ENCODE peak calls at places on chromosomes 11 and 22, in nine cellular contexts. One of them, this sample, is unnamed.

GRCh38 chr11:93085097-93085496 is 112.7 kb downstream of the SLC36A4 start:
- DNase-seq in A549: no peak
- DNase-seq in GM13976: no peak
- DNase-seq in B cell: no peak
- DNase-seq in AG04450: no peak
- DNase-seq in GM12865: no peak
- DNase-seq in endothelial cell: no peak
- DNase-seq in MM.1S: no peak
- DNase-seq in H1: no peak
- DNase-seq in this sample: no peak

GRCh38 chr11:17822021-17822781 is 87.6 kb downstream of the KCNC1 start:
- DNase-seq in GM12865: no peak
- DNase-seq in MM.1S: no peak
- DNase-seq in B cell: no peak
- DNase-seq in AG04450: peak
- DNase-seq in A549: no peak
- DNase-seq in GM13976: no peak
- DNase-seq in H1: no peak
- DNase-seq in endothelial cell: no peak
- DNase-seq in this sample: no peak

GRCh38 chr22:38317995-38318715 is 922 bp upstream of the CSNK1E start:
- DNase-seq in A549: peak
- DNase-seq in B cell: no peak
- DNase-seq in MM.1S: peak
- DNase-seq in AG04450: peak
- DNase-seq in H1: no peak
- DNase-seq in endothelial cell: peak
- DNase-seq in GM12865: no peak
- DNase-seq in GM13976: no peak
- DNase-seq in this sample: no peak

GRCh38 chr11:2665747-2666710 is 33.8 kb downstream of the KCNQ1OT1 start:
- DNase-seq in AG04450: no peak
- DNase-seq in H1: no peak
- DNase-seq in B cell: no peak
- DNase-seq in MM.1S: no peak
- DNase-seq in GM12865: no peak
- DNase-seq in endothelial cell: no peak
- DNase-seq in A549: no peak
- DNase-seq in GM13976: peak
- DNase-seq in this sample: peak

GRCh38 chr11:24324211-24324610 is 172.6 kb upstream of the LUZP2 start:
- DNase-seq in H1: no peak
- DNase-seq in A549: no peak
- DNase-seq in GM13976: no peak
- DNase-seq in B cell: no peak
- DNase-seq in MM.1S: no peak
- DNase-seq in AG04450: no peak
- DNase-seq in GM12865: no peak
- DNase-seq in endothelial cell: no peak
- DNase-seq in this sample: no peak

GRCh38 chr11:31643831-31644230 is 134.3 kb downstream of the ELP4 start:
- DNase-seq in MM.1S: no peak
- DNase-seq in A549: peak
- DNase-seq in endothelial cell: no peak
- DNase-seq in AG04450: no peak
- DNase-seq in H1: no peak
- DNase-seq in GM12865: no peak
- DNase-seq in GM13976: no peak
- DNase-seq in B cell: no peak
- DNase-seq in this sample: no peak

GRCh38 chr22:35352214-35353111 is 28.4 kb upstream of the HMOX1 start:
- DNase-seq in MM.1S: peak
- DNase-seq in endothelial cell: peak
- DNase-seq in B cell: peak
- DNase-seq in AG04450: no peak
- DNase-seq in GM12865: peak
- DNase-seq in A549: peak
- DNase-seq in GM13976: peak
- DNase-seq in H1: peak
- DNase-seq in this sample: no peak

GRCh38 chr11:130260080-130260627 is 54.6 kb downstream of the ZBTB44 start:
- DNase-seq in A549: no peak
- DNase-seq in GM12865: no peak
- DNase-seq in AG04450: no peak
- DNase-seq in B cell: no peak
- DNase-seq in endothelial cell: no peak
- DNase-seq in H1: no peak
- DNase-seq in GM13976: no peak
- DNase-seq in MM.1S: no peak
- DNase-seq in this sample: no peak

GRCh38 chr11:23252426-23252825 is 392.2 kb upstream of the CCDC179 start:
- DNase-seq in A549: no peak
- DNase-seq in endothelial cell: no peak
- DNase-seq in GM12865: no peak
- DNase-seq in B cell: no peak
- DNase-seq in H1: no peak
- DNase-seq in GM13976: no peak
- DNase-seq in MM.1S: no peak
- DNase-seq in AG04450: no peak
- DNase-seq in this sample: no peak

GRCh38 chr11:2777396-2777795 is 77.6 kb upstream of the KCNQ1OT1 start:
- DNase-seq in B cell: peak
- DNase-seq in GM12865: no peak
- DNase-seq in GM13976: no peak
- DNase-seq in endothelial cell: peak
- DNase-seq in AG04450: no peak
- DNase-seq in MM.1S: no peak
- DNase-seq in A549: no peak
- DNase-seq in H1: no peak
- DNase-seq in this sample: no peak

GRCh38 chr11:116162086-116162485 is 610.7 kb downstream of the BUD13 start:
- DNase-seq in H1: peak
- DNase-seq in AG04450: no peak
- DNase-seq in GM13976: no peak
- DNase-seq in A549: no peak
- DNase-seq in B cell: no peak
- DNase-seq in MM.1S: no peak
- DNase-seq in endothelial cell: peak
- DNase-seq in GM12865: no peak
- DNase-seq in this sample: no peak

GRCh38 chr11:116842909-116843308 is 5.5 kb upstream of the APOA1 start:
- DNase-seq in B cell: no peak
- DNase-seq in AG04450: no peak
- DNase-seq in endothelial cell: no peak
- DNase-seq in MM.1S: no peak
- DNase-seq in GM12865: no peak
- DNase-seq in A549: peak
- DNase-seq in GM13976: no peak
- DNase-seq in H1: no peak
- DNase-seq in this sample: no peak

GRCh38 chr22:19766506-19767426 is 6.2 kb downstream of the TBX1 start:
- DNase-seq in AG04450: no peak
- DNase-seq in A549: no peak
- DNase-seq in endothelial cell: peak
- DNase-seq in MM.1S: peak
- DNase-seq in GM12865: peak
- DNase-seq in H1: peak
- DNase-seq in GM13976: no peak
- DNase-seq in B cell: no peak
- DNase-seq in this sample: no peak

GRCh38 chr11:71222318-71223080 is 29.9 kb downstream of the SHANK2 start:
- DNase-seq in GM12865: no peak
- DNase-seq in H1: no peak
- DNase-seq in A549: no peak
- DNase-seq in MM.1S: no peak
- DNase-seq in B cell: no peak
- DNase-seq in GM13976: no peak
- DNase-seq in AG04450: no peak
- DNase-seq in endothelial cell: no peak
- DNase-seq in this sample: no peak

GRCh38 chr22:27278986-27279385 is 522.6 kb downstream of the MN1 start:
- DNase-seq in endothelial cell: no peak
- DNase-seq in A549: no peak
- DNase-seq in B cell: no peak
- DNase-seq in MM.1S: no peak
- DNase-seq in AG04450: no peak
- DNase-seq in GM13976: no peak
- DNase-seq in H1: no peak
- DNase-seq in GM12865: no peak
- DNase-seq in this sample: no peak

GRCh38 chr22:41524809-41525449 is 19.3 kb downstream of the POLR3H start:
- DNase-seq in H1: no peak
- DNase-seq in MM.1S: no peak
- DNase-seq in endothelial cell: no peak
- DNase-seq in AG04450: no peak
- DNase-seq in GM13976: peak
- DNase-seq in B cell: no peak
- DNase-seq in A549: no peak
- DNase-seq in GM12865: peak
- DNase-seq in this sample: no peak

GRCh38 chr11:110086892-110087309 is 6.3 kb upstream of the ZC3H12C start:
- DNase-seq in B cell: no peak
- DNase-seq in GM13976: no peak
- DNase-seq in endothelial cell: no peak
- DNase-seq in AG04450: peak
- DNase-seq in A549: peak
- DNase-seq in MM.1S: no peak
- DNase-seq in H1: no peak
- DNase-seq in GM12865: no peak
- DNase-seq in this sample: no peak

GRCh38 chr11:65225284-65226102 is 36.3 kb upstream of the POLA2 start:
- DNase-seq in endothelial cell: peak
- DNase-seq in A549: peak
- DNase-seq in GM12865: peak
- DNase-seq in GM13976: peak
- DNase-seq in H1: peak
- DNase-seq in B cell: peak
- DNase-seq in AG04450: peak
- DNase-seq in MM.1S: peak
- DNase-seq in this sample: no peak

GRCh38 chr11:122556605-122557004 is 98.9 kb upstream of the UBASH3B start:
- DNase-seq in MM.1S: peak
- DNase-seq in B cell: no peak
- DNase-seq in A549: no peak
- DNase-seq in AG04450: no peak
- DNase-seq in H1: peak
- DNase-seq in GM13976: no peak
- DNase-seq in GM12865: no peak
- DNase-seq in endothelial cell: peak
- DNase-seq in this sample: peak

GRCh38 chr11:810040-810567 is 337 bp downstream of the RPLP2 start:
- DNase-seq in H1: no peak
- DNase-seq in MM.1S: no peak
- DNase-seq in GM12865: peak
- DNase-seq in AG04450: no peak
- DNase-seq in endothelial cell: no peak
- DNase-seq in B cell: no peak
- DNase-seq in GM13976: no peak
- DNase-seq in A549: no peak
- DNase-seq in this sample: no peak
- TF ChIP-seq CTCF in H1: no peak
- TF ChIP-seq CTCF in MM.1S: no peak
- TF ChIP-seq CTCF in GM12865: no peak
- TF ChIP-seq CTCF in AG04450: no peak
- TF ChIP-seq CTCF in endothelial cell: no peak
- TF ChIP-seq CTCF in B cell: peak
- TF ChIP-seq CTCF in GM13976: no peak
- TF ChIP-seq CTCF in A549: no peak
- TF ChIP-seq CTCF in this sample: peak

GRCh38 chr22:22743128-22743760 is 98.8 kb downstream of the GGTLC2 start:
- DNase-seq in B cell: no peak
- DNase-seq in AG04450: no peak
- DNase-seq in MM.1S: no peak
- DNase-seq in endothelial cell: no peak
- DNase-seq in H1: no peak
- DNase-seq in GM13976: no peak
- DNase-seq in GM12865: no peak
- DNase-seq in A549: no peak
- DNase-seq in this sample: no peak

GRCh38 chr22:22745225-22746060 is 101.0 kb downstream of the GGTLC2 start:
- DNase-seq in endothelial cell: peak
- DNase-seq in GM13976: peak
- DNase-seq in MM.1S: peak
- DNase-seq in AG04450: no peak
- DNase-seq in B cell: peak
- DNase-seq in A549: peak
- DNase-seq in GM12865: peak
- DNase-seq in H1: peak
- DNase-seq in this sample: peak

GRCh38 chr22:22746061-22746962 is 101.9 kb downstream of the GGTLC2 start:
- DNase-seq in endothelial cell: no peak
- DNase-seq in A549: no peak
- DNase-seq in MM.1S: no peak
- DNase-seq in GM13976: no peak
- DNase-seq in H1: no peak
- DNase-seq in AG04450: no peak
- DNase-seq in B cell: no peak
- DNase-seq in GM12865: no peak
- DNase-seq in this sample: no peak

GRCh38 chr22:22742641-22743040 is 98.2 kb downstream of the GGTLC2 start:
- DNase-seq in H1: no peak
- DNase-seq in A549: no peak
- DNase-seq in endothelial cell: no peak
- DNase-seq in GM12865: no peak
- DNase-seq in AG04450: no peak
- DNase-seq in B cell: no peak
- DNase-seq in MM.1S: no peak
- DNase-seq in GM13976: no peak
- DNase-seq in this sample: no peak

GRCh38 chr22:22744412-22745224 is 100.2 kb downstream of the GGTLC2 start:
- DNase-seq in endothelial cell: no peak
- DNase-seq in MM.1S: no peak
- DNase-seq in A549: no peak
- DNase-seq in B cell: no peak
- DNase-seq in GM12865: no peak
- DNase-seq in AG04450: no peak
- DNase-seq in H1: no peak
- DNase-seq in GM13976: no peak
- DNase-seq in this sample: no peak
- TF ChIP-seq CTCF in endothelial cell: no peak
- TF ChIP-seq CTCF in MM.1S: no peak
- TF ChIP-seq CTCF in A549: no peak
- TF ChIP-seq CTCF in B cell: no peak
- TF ChIP-seq CTCF in GM12865: no peak
- TF ChIP-seq CTCF in AG04450: no peak
- TF ChIP-seq CTCF in H1: no peak
- TF ChIP-seq CTCF in GM13976: no peak
- TF ChIP-seq CTCF in this sample: no peak

GRCh38 chr11:73330569-73331093 is 22.6 kb downstream of the ARHGEF17 start:
- DNase-seq in A549: peak
- DNase-seq in GM13976: no peak
- DNase-seq in AG04450: no peak
- DNase-seq in B cell: no peak
- DNase-seq in GM12865: no peak
- DNase-seq in H1: no peak
- DNase-seq in endothelial cell: peak
- DNase-seq in MM.1S: no peak
- DNase-seq in this sample: no peak
- TF ChIP-seq CTCF in A549: no peak
- TF ChIP-seq CTCF in GM13976: no peak
- TF ChIP-seq CTCF in AG04450: peak
- TF ChIP-seq CTCF in B cell: no peak
- TF ChIP-seq CTCF in GM12865: no peak
- TF ChIP-seq CTCF in H1: peak
- TF ChIP-seq CTCF in endothelial cell: peak
- TF ChIP-seq CTCF in MM.1S: no peak
- TF ChIP-seq CTCF in this sample: peak

GRCh38 chr11:36041988-36042606 is 98.2 kb downstream of the LDLRAD3 start:
- DNase-seq in MM.1S: no peak
- DNase-seq in A549: peak
- DNase-seq in GM12865: peak
- DNase-seq in endothelial cell: no peak
- DNase-seq in B cell: no peak
- DNase-seq in GM13976: peak
- DNase-seq in AG04450: no peak
- DNase-seq in H1: no peak
- DNase-seq in this sample: no peak
- TF ChIP-seq CTCF in MM.1S: peak
- TF ChIP-seq CTCF in A549: peak
- TF ChIP-seq CTCF in GM12865: peak
- TF ChIP-seq CTCF in endothelial cell: peak
- TF ChIP-seq CTCF in B cell: peak
- TF ChIP-seq CTCF in GM13976: peak
- TF ChIP-seq CTCF in AG04450: peak
- TF ChIP-seq CTCF in H1: peak
- TF ChIP-seq CTCF in this sample: peak